ENCODE peak calls at places on chromosomes 3 and 15, in seven cellular contexts. E is K562; C is posterior vena cava; L is breast epithelium; T is stimulated activated CD4-positive, alpha-beta T cell treated with anti-CD3 and anti-CD28 coated beads, Interleukin-2, amount 100 ng/mL, for 48 hours; P is neural crest cell; X is iris pigment epithelial cell. Q is an unnamed sample.

GRCh38 chr15:56984681-56985515 is 66.5 kb downstream of the TCF12 start:
- DNase-seq in E (no peak), C (no peak), L (no peak), T (no peak), P (no peak), X (peak), Q (no peak)

GRCh38 chr15:70088887-70089691 is 8.6 kb downstream of the TLE3 start:
- DNase-seq in E (no peak), C (no peak), L (no peak), T (no peak), P (no peak), X (peak), Q (no peak)

GRCh38 chr15:84886211-84886983 is 1.9 kb downstream of the SLC28A1 start:
- DNase-seq in E (no peak), C (no peak), L (no peak), T (no peak), P (no peak), X (no peak), Q (no peak)

GRCh38 chr3:37546876-37547275 is 314.8 kb upstream of the CTDSPL start:
- DNase-seq in E (no peak), C (no peak), L (no peak), T (no peak), P (no peak), X (no peak), Q (no peak)

GRCh38 chr3:183378008-183378407 is 50.4 kb downstream of the MCF2L2 start:
- DNase-seq in E (no peak), C (no peak), L (no peak), T (no peak), P (no peak), X (no peak), Q (no peak)

GRCh38 chr3:174862101-174862500 is 3.0 kb downstream of the NAALADL2 start:
- DNase-seq in E (no peak), C (no peak), L (peak), T (no peak), P (no peak), X (peak), Q (peak)

GRCh38 chr3:98021821-98022220 is 13.3 kb downstream of the GABRR3 start:
- DNase-seq in E (no peak), C (no peak), L (no peak), T (no peak), P (no peak), X (peak), Q (no peak)

GRCh38 chr3:184670091-184670602 is 41.7 kb downstream of the MAGEF1 start:
- DNase-seq in E (no peak), C (no peak), L (no peak), T (no peak), P (no peak), X (no peak), Q (no peak)

GRCh38 chr15:29081781-29082180 is 187.8 kb downstream of the NSMCE3 start:
- DNase-seq in E (no peak), C (peak), L (no peak), T (no peak), P (no peak), X (no peak), Q (no peak)

GRCh38 chr15:74809242-74809641 is 3.4 kb upstream of the LMAN1L start:
- DNase-seq in E (no peak), C (no peak), L (no peak), T (no peak), P (no peak), X (no peak), Q (no peak)

GRCh38 chr3:85330071-85330470 is 371.3 kb downstream of the CADM2 start:
- DNase-seq in E (no peak), C (no peak), L (no peak), T (no peak), P (no peak), X (no peak), Q (no peak)